ENCODE peak calls at places on chromosomes 13 and 19, in five cellular contexts. S is tibial nerve, R is tibial artery, Q is heart right ventricle, G is NCI-H2171 treated with DMSO at 0.1 percent for 48 hours. V is an unnamed sample.
A peak's percentile ranks its signal among the peaks of the same experiment; 100 is the strongest.

GRCh38 chr19:2627855-2628254 is 74.6 kb downstream of the GNG7 start:
- DNase-seq in S (no peak), R (no peak), Q (no peak), G (no peak), V (no peak)

GRCh38 chr19:51140441-51140840 is 1.7 kb upstream of the SIGLEC7 start:
- DNase-seq in S (no peak), R (no peak), Q (no peak), G (no peak), V (no peak)

GRCh38 chr19:2602391-2603181 is 99.9 kb downstream of the GNG7 start:
- DNase-seq in S (peak; percentile 61), R (peak; percentile 98), Q (peak; percentile 78), G (no peak), V (no peak)

GRCh38 chr19:11378319-11379189 is 4.1 kb downstream of the SWSAP1 start:
- DNase-seq in S (no peak), R (peak; percentile 77), Q (peak; percentile 43), G (no peak), V (no peak)

GRCh38 chr19:2424686-2425621 is 2.4 kb downstream of the TIMM13 start:
- DNase-seq in S (no peak), R (no peak), Q (no peak), G (no peak), V (no peak)

GRCh38 chr19:16702123-16702522 is 17.5 kb upstream of the NWD1 start:
- DNase-seq in S (peak; percentile 43), R (no peak), Q (peak; percentile 68), G (no peak), V (no peak)

GRCh38 chr13:84802073-84802472 is 919.8 kb upstream of the SLITRK1 start:
- DNase-seq in S (no peak), R (no peak), Q (no peak), G (no peak), V (no peak)

GRCh38 chr13:54486421-54487166 is 1458.0 kb downstream of the OLFM4 start:
- DNase-seq in S (no peak), R (no peak), Q (no peak), G (no peak), V (no peak)

GRCh38 chr19:42154471-42155323 is 22.5 kb upstream of the POU2F2 start:
- DNase-seq in S (no peak), R (no peak), Q (no peak), G (no peak), V (no peak)

GRCh38 chr19:16288544-16288943 is 36.1 kb upstream of the KLF2 start:
- DNase-seq in S (no peak), R (no peak), Q (peak; percentile 54), G (no peak), V (no peak)

GRCh38 chr13:66994498-66995365 is 235.4 kb downstream of the PCDH9 start:
- DNase-seq in S (no peak), R (no peak), Q (no peak), G (no peak), V (no peak)

GRCh38 chr13:106113796-106114195 is 421.7 kb downstream of the EFNB2 start:
- DNase-seq in S (no peak), R (no peak), Q (no peak), G (no peak), V (no peak)

GRCh38 chr19:33823341-33823740 is 26.7 kb downstream of the KCTD15 start:
- DNase-seq in S (no peak), R (peak; percentile 33), Q (no peak), G (no peak), V (no peak)

GRCh38 chr19:13937479-13938360 is 497 bp downstream of the PODNL1 start:
- DNase-seq in S (no peak), R (no peak), Q (no peak), G (no peak), V (no peak)

GRCh38 chr19:41437944-41438574 is 1.7 kb downstream of the DMAC2 start:
- DNase-seq in S (no peak), R (no peak), Q (no peak), G (no peak), V (no peak)

GRCh38 chr19:12828494-12828893 is 5.9 kb downstream of the RTBDN start:
- DNase-seq in S (no peak), R (no peak), Q (no peak), G (peak; percentile 85), V (no peak)

GRCh38 chr19:2449019-2449418 is 7.7 kb downstream of the LMNB2 start:
- DNase-seq in S (no peak), R (no peak), Q (no peak), G (no peak), V (no peak)

GRCh38 chr19:45809643-45810159 is 5.4 kb downstream of the RSPH6A start:
- DNase-seq in S (no peak), R (no peak), Q (no peak), G (peak; percentile 97), V (no peak)

GRCh38 chr19:39251081-39251480 is 2.4 kb upstream of the IFNL4 start:
- DNase-seq in S (no peak), R (no peak), Q (no peak), G (no peak), V (no peak)

GRCh38 chr19:4007836-4008539 is 452 bp downstream of the PIAS4 start:
- DNase-seq in S (no peak), R (no peak), Q (no peak), G (no peak), V (no peak)

GRCh38 chr19:14410054-14410774 is 8.9 kb downstream of the DDX39A start:
- DNase-seq in S (no peak), R (no peak), Q (no peak), G (no peak), V (peak; percentile 54)

GRCh38 chr19:50362030-50362412 is 3.4 kb downstream of the NAPSA start:
- DNase-seq in S (no peak), R (no peak), Q (no peak), G (no peak), V (no peak)

GRCh38 chr13:20375871-20376270 is 143.8 kb upstream of the GJB6 start:
- DNase-seq in S (no peak), R (no peak), Q (no peak), G (no peak), V (no peak)

GRCh38 chr19:29017788-29018187 is 195.2 kb downstream of the UQCRFS1 start:
- DNase-seq in S (no peak), R (no peak), Q (no peak), G (no peak), V (no peak)

GRCh38 chr19:33098023-33098652 is 17.2 kb downstream of the GPATCH1 start:
- DNase-seq in S (no peak), R (no peak), Q (no peak), G (no peak), V (no peak)

GRCh38 chr19:47615714-47616113 is 6.8 kb downstream of the BICRA start:
- DNase-seq in S (no peak), R (no peak), Q (no peak), G (no peak), V (no peak)

GRCh38 chr19:35641515-35642151 is at the start of gene ETV2:
- DNase-seq in S (no peak), R (no peak), Q (peak; percentile 55), G (no peak), V (no peak)

GRCh38 chr13:78993792-78994191 is 334.8 kb upstream of the OBI1 start:
- DNase-seq in S (no peak), R (no peak), Q (no peak), G (no peak), V (no peak)

GRCh38 chr13:102517959-102518358 is 78.8 kb upstream of the TPP2 start:
- DNase-seq in S (no peak), R (no peak), Q (no peak), G (no peak), V (no peak)

GRCh38 chr13:46170687-46171086 is 11.3 kb downstream of the LCP1 start:
- DNase-seq in S (no peak), R (no peak), Q (no peak), G (no peak), V (no peak)

GRCh38 chr13:112434937-112435523 is 58.9 kb downstream of the SPACA7 start:
- DNase-seq in S (no peak), R (no peak), Q (no peak), G (no peak), V (no peak)

GRCh38 chr13:96816874-96817273 is 177.4 kb downstream of the OXGR1 start:
- DNase-seq in S (no peak), R (no peak), Q (no peak), G (peak; percentile 64), V (no peak)

GRCh38 chr13:39602614-39603366 is at the start of gene LHFPL6:
- DNase-seq in S (peak; percentile 72), R (peak; percentile 93), Q (peak; percentile 88), G (peak; percentile 7), V (peak; percentile 12)

GRCh38 chr19:5801796-5802616 is 2.9 kb upstream of the NRTN start:
- DNase-seq in S (no peak), R (no peak), Q (no peak), G (peak; percentile 62), V (no peak)

GRCh38 chr19:14197882-14198281 is 8.1 kb downstream of the ADGRL1 start:
- DNase-seq in S (no peak), R (no peak), Q (no peak), G (no peak), V (no peak)

GRCh38 chr13:108213946-108214345 is 1.4 kb downstream of the LIG4 start:
- DNase-seq in S (no peak), R (no peak), Q (no peak), G (no peak), V (no peak)

GRCh38 chr19:31930401-31930800 is 415.0 kb upstream of the ZNF507 start:
- DNase-seq in S (no peak), R (no peak), Q (no peak), G (no peak), V (no peak)

GRCh38 chr13:29943301-29944085 is 93.1 kb upstream of the UBL3 start:
- DNase-seq in S (no peak), R (no peak), Q (no peak), G (no peak), V (no peak)

GRCh38 chr19:1860133-1860775 is 3.1 kb downstream of the KLF16 start:
- DNase-seq in S (no peak), R (no peak), Q (peak; percentile 79), G (peak; percentile 37), V (no peak)